ENCODE peak calls at places on chromosomes 12 and 14, in nine cellular contexts. One of them, this sample, is unnamed.
A peak's percentile ranks its signal among the peaks of the same experiment; 100 is the strongest.

GRCh38 chr14:97380539-97380941 is 583.4 kb downstream of the VRK1 start:
- DNase-seq in endothelial cell of umbilical vein: no peak
- DNase-seq in neural crest cell: no peak
- DNase-seq in H9: no peak
- DNase-seq in CD8-positive, alpha-beta T cell: peak; percentile 50
- DNase-seq in kidney epithelial cell: peak; percentile 1
- DNase-seq in OCI-LY7: no peak
- DNase-seq in IMR-90: no peak
- DNase-seq in gastrocnemius medialis: no peak
- DNase-seq in this sample: no peak

GRCh38 chr14:68292467-68293334 is 473.1 kb downstream of the RAD51B start:
- DNase-seq in endothelial cell of umbilical vein: no peak
- DNase-seq in CD8-positive, alpha-beta T cell: no peak
- DNase-seq in H9: no peak
- DNase-seq in neural crest cell: no peak
- DNase-seq in kidney epithelial cell: no peak
- DNase-seq in IMR-90: no peak
- DNase-seq in gastrocnemius medialis: no peak
- DNase-seq in OCI-LY7: no peak
- DNase-seq in this sample: no peak

GRCh38 chr14:68674538-68675232 is 118.2 kb downstream of the ZFP36L1 start:
- DNase-seq in neural crest cell: no peak
- DNase-seq in OCI-LY7: no peak
- DNase-seq in kidney epithelial cell: no peak
- DNase-seq in endothelial cell of umbilical vein: no peak
- DNase-seq in gastrocnemius medialis: no peak
- DNase-seq in IMR-90: no peak
- DNase-seq in H9: no peak
- DNase-seq in CD8-positive, alpha-beta T cell: no peak
- DNase-seq in this sample: no peak

GRCh38 chr14:34374998-34375740 is 86.9 kb downstream of the SPTSSA start:
- DNase-seq in kidney epithelial cell: no peak
- DNase-seq in OCI-LY7: no peak
- DNase-seq in H9: no peak
- DNase-seq in CD8-positive, alpha-beta T cell: no peak
- DNase-seq in gastrocnemius medialis: no peak
- DNase-seq in endothelial cell of umbilical vein: no peak
- DNase-seq in IMR-90: no peak
- DNase-seq in neural crest cell: no peak
- DNase-seq in this sample: no peak

GRCh38 chr14:100288382-100289185 is 17.7 kb downstream of the SLC25A29 start:
- DNase-seq in OCI-LY7: no peak
- DNase-seq in H9: no peak
- DNase-seq in IMR-90: peak; percentile 16
- DNase-seq in neural crest cell: no peak
- DNase-seq in endothelial cell of umbilical vein: no peak
- DNase-seq in kidney epithelial cell: no peak
- DNase-seq in gastrocnemius medialis: no peak
- DNase-seq in CD8-positive, alpha-beta T cell: no peak
- DNase-seq in this sample: no peak

GRCh38 chr14:89495718-89496117 is 78.7 kb upstream of the FOXN3 start:
- DNase-seq in kidney epithelial cell: no peak
- DNase-seq in endothelial cell of umbilical vein: no peak
- DNase-seq in CD8-positive, alpha-beta T cell: no peak
- DNase-seq in H9: no peak
- DNase-seq in gastrocnemius medialis: no peak
- DNase-seq in OCI-LY7: no peak
- DNase-seq in neural crest cell: no peak
- DNase-seq in IMR-90: no peak
- DNase-seq in this sample: no peak

GRCh38 chr12:114476159-114476558 is 70.2 kb upstream of the TBX5 start:
- DNase-seq in OCI-LY7: no peak
- DNase-seq in endothelial cell of umbilical vein: no peak
- DNase-seq in IMR-90: peak; percentile 66
- DNase-seq in CD8-positive, alpha-beta T cell: no peak
- DNase-seq in gastrocnemius medialis: no peak
- DNase-seq in H9: no peak
- DNase-seq in neural crest cell: no peak
- DNase-seq in kidney epithelial cell: no peak
- DNase-seq in this sample: no peak

GRCh38 chr14:68857671-68858070 is 64.8 kb upstream of the ZFP36L1 start:
- DNase-seq in CD8-positive, alpha-beta T cell: no peak
- DNase-seq in H9: no peak
- DNase-seq in OCI-LY7: no peak
- DNase-seq in neural crest cell: no peak
- DNase-seq in kidney epithelial cell: no peak
- DNase-seq in endothelial cell of umbilical vein: no peak
- DNase-seq in gastrocnemius medialis: no peak
- DNase-seq in IMR-90: no peak
- DNase-seq in this sample: no peak

GRCh38 chr12:24118675-24119074 is 169.2 kb upstream of the SOX5 start:
- DNase-seq in gastrocnemius medialis: no peak
- DNase-seq in IMR-90: peak; percentile 25
- DNase-seq in CD8-positive, alpha-beta T cell: no peak
- DNase-seq in endothelial cell of umbilical vein: no peak
- DNase-seq in neural crest cell: no peak
- DNase-seq in OCI-LY7: no peak
- DNase-seq in kidney epithelial cell: no peak
- DNase-seq in H9: no peak
- DNase-seq in this sample: no peak

GRCh38 chr14:75748340-75748739 is 87.3 kb downstream of the TTLL5 start:
- DNase-seq in neural crest cell: no peak
- DNase-seq in IMR-90: peak; percentile 8
- DNase-seq in endothelial cell of umbilical vein: no peak
- DNase-seq in CD8-positive, alpha-beta T cell: no peak
- DNase-seq in H9: no peak
- DNase-seq in gastrocnemius medialis: no peak
- DNase-seq in kidney epithelial cell: no peak
- DNase-seq in OCI-LY7: no peak
- DNase-seq in this sample: no peak

GRCh38 chr12:47534695-47535094 is 171.1 kb downstream of the RPAP3 start:
- DNase-seq in CD8-positive, alpha-beta T cell: no peak
- DNase-seq in OCI-LY7: no peak
- DNase-seq in kidney epithelial cell: no peak
- DNase-seq in neural crest cell: no peak
- DNase-seq in gastrocnemius medialis: no peak
- DNase-seq in endothelial cell of umbilical vein: no peak
- DNase-seq in IMR-90: peak; percentile 32
- DNase-seq in H9: no peak
- DNase-seq in this sample: no peak

GRCh38 chr14:91170504-91171121 is 56.7 kb downstream of the DGLUCY start:
- DNase-seq in neural crest cell: no peak
- DNase-seq in endothelial cell of umbilical vein: peak; percentile 13
- DNase-seq in gastrocnemius medialis: peak; percentile 82
- DNase-seq in H9: no peak
- DNase-seq in OCI-LY7: no peak
- DNase-seq in IMR-90: peak; percentile 25
- DNase-seq in CD8-positive, alpha-beta T cell: no peak
- DNase-seq in kidney epithelial cell: no peak
- DNase-seq in this sample: no peak

GRCh38 chr12:7868391-7868790 is 4.3 kb downstream of the SLC2A14 start:
- DNase-seq in H9: no peak
- DNase-seq in IMR-90: peak; percentile 48
- DNase-seq in kidney epithelial cell: no peak
- DNase-seq in endothelial cell of umbilical vein: no peak
- DNase-seq in neural crest cell: no peak
- DNase-seq in CD8-positive, alpha-beta T cell: no peak
- DNase-seq in OCI-LY7: no peak
- DNase-seq in gastrocnemius medialis: no peak
- DNase-seq in this sample: no peak

GRCh38 chr12:32466986-32467711 is 67.8 kb downstream of the FGD4 start:
- DNase-seq in kidney epithelial cell: no peak
- DNase-seq in gastrocnemius medialis: no peak
- DNase-seq in neural crest cell: no peak
- DNase-seq in CD8-positive, alpha-beta T cell: no peak
- DNase-seq in endothelial cell of umbilical vein: no peak
- DNase-seq in IMR-90: no peak
- DNase-seq in OCI-LY7: no peak
- DNase-seq in H9: no peak
- DNase-seq in this sample: no peak

GRCh38 chr14:105187935-105188524 is 6.9 kb upstream of the NUDT14 start:
- DNase-seq in gastrocnemius medialis: no peak
- DNase-seq in H9: no peak
- DNase-seq in endothelial cell of umbilical vein: no peak
- DNase-seq in OCI-LY7: no peak
- DNase-seq in CD8-positive, alpha-beta T cell: no peak
- DNase-seq in IMR-90: no peak
- DNase-seq in neural crest cell: no peak
- DNase-seq in kidney epithelial cell: no peak
- DNase-seq in this sample: no peak

GRCh38 chr12:132438139-132438700 is 51.7 kb upstream of the FBRSL1 start:
- DNase-seq in endothelial cell of umbilical vein: no peak
- DNase-seq in CD8-positive, alpha-beta T cell: peak; percentile 30
- DNase-seq in neural crest cell: no peak
- DNase-seq in OCI-LY7: no peak
- DNase-seq in gastrocnemius medialis: no peak
- DNase-seq in kidney epithelial cell: no peak
- DNase-seq in H9: no peak
- DNase-seq in IMR-90: no peak
- DNase-seq in this sample: no peak

GRCh38 chr12:28536088-28536487 is 345.8 kb downstream of the CCDC91 start:
- DNase-seq in endothelial cell of umbilical vein: no peak
- DNase-seq in CD8-positive, alpha-beta T cell: no peak
- DNase-seq in gastrocnemius medialis: no peak
- DNase-seq in kidney epithelial cell: no peak
- DNase-seq in H9: no peak
- DNase-seq in neural crest cell: no peak
- DNase-seq in IMR-90: peak; percentile 85
- DNase-seq in OCI-LY7: no peak
- DNase-seq in this sample: no peak

GRCh38 chr12:27486986-27487385 is 37.0 kb upstream of the PPFIBP1 start:
- DNase-seq in neural crest cell: no peak
- DNase-seq in gastrocnemius medialis: no peak
- DNase-seq in OCI-LY7: no peak
- DNase-seq in H9: no peak
- DNase-seq in kidney epithelial cell: no peak
- DNase-seq in IMR-90: peak; percentile 1
- DNase-seq in endothelial cell of umbilical vein: no peak
- DNase-seq in CD8-positive, alpha-beta T cell: no peak
- DNase-seq in this sample: no peak

GRCh38 chr12:124347805-124348658 is 53.1 kb downstream of the RFLNA start:
- DNase-seq in gastrocnemius medialis: no peak
- DNase-seq in H9: no peak
- DNase-seq in CD8-positive, alpha-beta T cell: peak; percentile 41
- DNase-seq in OCI-LY7: peak; percentile 23
- DNase-seq in IMR-90: no peak
- DNase-seq in endothelial cell of umbilical vein: no peak
- DNase-seq in neural crest cell: peak; percentile 19
- DNase-seq in kidney epithelial cell: no peak
- DNase-seq in this sample: no peak

GRCh38 chr12:43816168-43816567 is 10.1 kb upstream of the TWF1 start:
- DNase-seq in gastrocnemius medialis: no peak
- DNase-seq in endothelial cell of umbilical vein: no peak
- DNase-seq in kidney epithelial cell: no peak
- DNase-seq in H9: no peak
- DNase-seq in CD8-positive, alpha-beta T cell: no peak
- DNase-seq in IMR-90: peak; percentile 20
- DNase-seq in neural crest cell: no peak
- DNase-seq in OCI-LY7: no peak
- DNase-seq in this sample: no peak

GRCh38 chr14:57818511-57818910 is 47.4 kb downstream of the SLC35F4 start:
- DNase-seq in H9: no peak
- DNase-seq in gastrocnemius medialis: no peak
- DNase-seq in neural crest cell: no peak
- DNase-seq in IMR-90: no peak
- DNase-seq in kidney epithelial cell: no peak
- DNase-seq in endothelial cell of umbilical vein: no peak
- DNase-seq in CD8-positive, alpha-beta T cell: no peak
- DNase-seq in OCI-LY7: no peak
- DNase-seq in this sample: no peak
- TF ChIP-seq CTCF in H9: no peak
- TF ChIP-seq CTCF in gastrocnemius medialis: no peak
- TF ChIP-seq CTCF in neural crest cell: no peak
- TF ChIP-seq CTCF in IMR-90: no peak
- TF ChIP-seq CTCF in kidney epithelial cell: no peak
- TF ChIP-seq CTCF in endothelial cell of umbilical vein: no peak
- TF ChIP-seq CTCF in CD8-positive, alpha-beta T cell: no peak
- TF ChIP-seq CTCF in OCI-LY7: no peak
- TF ChIP-seq CTCF in this sample: no peak

DNA sequence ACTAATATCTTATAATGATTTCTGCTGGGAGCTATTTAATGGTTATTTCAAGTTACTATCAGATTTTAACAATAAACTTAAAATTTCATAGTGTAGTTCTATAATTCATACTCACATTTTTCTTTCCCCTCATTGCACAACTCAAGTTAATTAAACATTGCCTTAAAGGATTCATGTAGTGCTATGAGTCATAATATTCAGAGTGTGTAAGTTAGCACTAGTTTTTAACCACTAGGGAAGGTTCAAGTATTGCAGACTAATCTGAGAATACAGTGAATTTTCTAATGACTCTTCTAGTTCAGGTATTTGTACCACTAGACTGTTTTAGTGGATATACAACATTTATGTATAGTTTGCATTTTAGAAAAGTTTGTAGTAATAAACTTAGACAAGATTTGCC is 49.9 kb downstream of the FOXA1 start:
- DNase-seq in OCI-LY7: no peak
- DNase-seq in endothelial cell of umbilical vein: no peak
- DNase-seq in CD8-positive, alpha-beta T cell: no peak
- DNase-seq in neural crest cell: no peak
- DNase-seq in kidney epithelial cell: no peak
- DNase-seq in gastrocnemius medialis: no peak
- DNase-seq in IMR-90: peak; percentile 8
- DNase-seq in H9: no peak
- DNase-seq in this sample: no peak
- TF ChIP-seq CTCF in OCI-LY7: no peak
- TF ChIP-seq CTCF in endothelial cell of umbilical vein: no peak
- TF ChIP-seq CTCF in CD8-positive, alpha-beta T cell: no peak
- TF ChIP-seq CTCF in neural crest cell: peak; percentile 22
- TF ChIP-seq CTCF in kidney epithelial cell: no peak
- TF ChIP-seq CTCF in gastrocnemius medialis: no peak
- TF ChIP-seq CTCF in IMR-90: peak; percentile 9
- TF ChIP-seq CTCF in H9: no peak
- TF ChIP-seq CTCF in this sample: no peak

GRCh38 chr12:3658327-3659163 is 94.4 kb downstream of the CRACR2A start:
- DNase-seq in kidney epithelial cell: no peak
- DNase-seq in OCI-LY7: peak; percentile 35
- DNase-seq in H9: peak; percentile 75
- DNase-seq in gastrocnemius medialis: no peak
- DNase-seq in neural crest cell: peak; percentile 53
- DNase-seq in endothelial cell of umbilical vein: peak; percentile 20
- DNase-seq in CD8-positive, alpha-beta T cell: peak; percentile 39
- DNase-seq in IMR-90: peak; percentile 29
- DNase-seq in this sample: no peak
- TF ChIP-seq CTCF in kidney epithelial cell: peak; percentile 25
- TF ChIP-seq CTCF in OCI-LY7: peak; percentile 80
- TF ChIP-seq CTCF in H9: peak; percentile 81
- TF ChIP-seq CTCF in gastrocnemius medialis: no peak
- TF ChIP-seq CTCF in neural crest cell: peak; percentile 68
- TF ChIP-seq CTCF in endothelial cell of umbilical vein: peak; percentile 68
- TF ChIP-seq CTCF in CD8-positive, alpha-beta T cell: peak; percentile 38
- TF ChIP-seq CTCF in IMR-90: peak; percentile 53
- TF ChIP-seq CTCF in this sample: peak; percentile 19

DNA sequence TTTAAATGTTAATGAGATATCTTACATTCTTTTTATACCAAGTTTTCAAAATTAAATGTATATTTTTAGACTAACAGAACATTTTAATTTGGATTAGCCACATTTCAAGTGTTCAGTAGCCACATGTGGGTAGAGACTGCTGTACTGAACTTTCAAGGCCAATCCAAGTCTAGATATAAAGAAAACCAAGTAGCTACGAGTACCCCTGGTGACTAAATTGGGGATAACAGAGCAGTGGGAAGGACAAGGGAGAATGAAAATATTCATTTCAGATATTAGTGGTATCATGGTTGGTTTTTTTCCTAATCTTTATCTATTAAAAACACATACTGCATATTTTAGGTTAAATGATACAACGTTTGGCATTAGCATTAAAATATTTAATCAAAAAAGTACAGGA is 69.4 kb upstream of the RHOJ start:
- DNase-seq in H9: no peak
- DNase-seq in endothelial cell of umbilical vein: peak; percentile 15
- DNase-seq in OCI-LY7: no peak
- DNase-seq in IMR-90: peak; percentile 35
- DNase-seq in gastrocnemius medialis: no peak
- DNase-seq in CD8-positive, alpha-beta T cell: no peak
- DNase-seq in kidney epithelial cell: no peak
- DNase-seq in neural crest cell: no peak
- DNase-seq in this sample: no peak
- TF ChIP-seq CTCF in H9: peak; percentile 85
- TF ChIP-seq CTCF in endothelial cell of umbilical vein: peak; percentile 11
- TF ChIP-seq CTCF in OCI-LY7: peak; percentile 49
- TF ChIP-seq CTCF in IMR-90: peak; percentile 42
- TF ChIP-seq CTCF in gastrocnemius medialis: no peak
- TF ChIP-seq CTCF in CD8-positive, alpha-beta T cell: no peak
- TF ChIP-seq CTCF in kidney epithelial cell: no peak
- TF ChIP-seq CTCF in neural crest cell: peak; percentile 66
- TF ChIP-seq CTCF in this sample: no peak

This sample was measured in left lung.